ENCODE peak calls at places on chromosomes 11 and 22, in nine cellular contexts. C is GM23248; R is HTR-8/SVneo; H is H54; M is OCI-M1; P is activated gamma-delta T cell treated with anti-CD3 and anti-CD28 coated beads, Interleukin-2, amount 50 U/mL, for 16 hours; U is T-helper 2 cell; K is stimulated activated CD4-positive, alpha-beta T cell treated with anti-CD3 and anti-CD28 coated beads, Interleukin-12 subunit alpha, Interleukin-12 subunit beta, amount 100 ng/mL, for 4 hours; O is HCT116. L is an unnamed sample.
A peak's percentile ranks its signal among the peaks of the same experiment; 100 is the strongest.

GRCh38 chr22:21077884-21078508 is 32.2 kb downstream of the LRRC74B start:
- DNase-seq in P (no peak), K (no peak), M (no peak), H (no peak), C (no peak), R (no peak), U (no peak), O (no peak), L (no peak)

GRCh38 chr22:17403906-17404305 is 34.6 kb downstream of the CECR2 start:
- DNase-seq in C (no peak), H (no peak), P (no peak), R (no peak), U (no peak), O (no peak), K (no peak), M (no peak), L (no peak)

GRCh38 chr11:57311109-57311936 is 13.4 kb downstream of the TNKS1BP1 start:
- DNase-seq in O (peak; percentile 81), U (no peak), C (peak; percentile 97), M (no peak), P (no peak), H (peak; percentile 96), R (peak; percentile 97), K (peak; percentile 58), L (no peak)

GRCh38 chr22:50169774-50170341 is 673 bp upstream of the PANX2 start:
- DNase-seq in P (no peak), U (no peak), M (peak; percentile 78), R (no peak), H (no peak), O (no peak), K (peak; percentile 63), C (peak; percentile 52), L (no peak)

GRCh38 chr11:62125881-62126280 is 2.1 kb downstream of the INCENP start:
- DNase-seq in R (no peak), K (no peak), H (no peak), U (no peak), O (no peak), C (no peak), P (no peak), M (no peak), L (no peak)

GRCh38 chr22:44892803-44893730 is 116.7 kb downstream of the PHF21B start:
- DNase-seq in K (no peak), U (no peak), R (no peak), O (no peak), C (no peak), P (no peak), M (no peak), H (no peak), L (no peak)

GRCh38 chr11:59669611-59670009 is 773 bp upstream of the PATL1 start:
- DNase-seq in K (no peak), M (peak; percentile 57), U (no peak), C (peak; percentile 79), P (no peak), O (no peak), H (peak; percentile 15), R (peak; percentile 32), L (no peak)

GRCh38 chr11:128499613-128500213 is 87.6 kb downstream of the ETS1 start:
- DNase-seq in M (no peak), U (no peak), O (no peak), P (no peak), C (no peak), K (no peak), H (no peak), R (no peak), L (no peak)

GRCh38 chr11:29018631-29019030 is 910.4 kb downstream of the METTL15 start:
- DNase-seq in H (peak; percentile 19), C (peak; percentile 87), P (no peak), M (no peak), R (peak; percentile 39), U (no peak), O (no peak), K (no peak), L (peak; percentile 91)

GRCh38 chr11:60953781-60954180 is 1.8 kb upstream of the SLC15A3 start:
- DNase-seq in R (no peak), C (peak; percentile 30), O (no peak), U (no peak), P (no peak), K (no peak), M (peak; percentile 16), H (no peak), L (no peak)

GRCh38 chr22:22156716-22157499 is 87.7 kb upstream of the VPREB1 start:
- DNase-seq in H (peak; percentile 45), R (peak; percentile 39), P (peak; percentile 17), C (peak; percentile 72), K (peak; percentile 44), M (peak; percentile 94), O (peak; percentile 74), U (no peak), L (peak; percentile 39)

GRCh38 chr11:108654994-108655631 is 9.8 kb upstream of the DDX10 start:
- DNase-seq in C (peak; percentile 87), P (no peak), K (no peak), M (peak; percentile 82), U (no peak), O (peak; percentile 54), H (peak; percentile 11), R (peak; percentile 58), L (peak; percentile 34)

GRCh38 chr22:30334601-30335000 is 7.9 kb upstream of the TBC1D10A start:
- DNase-seq in O (no peak), C (no peak), K (no peak), U (no peak), M (no peak), H (no peak), R (no peak), P (no peak), L (no peak)

GRCh38 chr22:30717331-30717921 is 22.8 kb downstream of the OSBP2 start:
- DNase-seq in U (no peak), P (no peak), R (peak; percentile 35), H (peak; percentile 21), C (peak; percentile 91), O (peak; percentile 54), M (no peak), K (no peak), L (peak; percentile 55)

GRCh38 chr11:78170874-78171549 is 17.4 kb downstream of the KCTD21 start:
- DNase-seq in O (no peak), C (no peak), P (no peak), K (no peak), H (no peak), R (no peak), M (no peak), U (no peak), L (no peak)

GRCh38 chr11:93005239-93005638 is 35.8 kb downstream of the MTNR1B start:
- DNase-seq in P (no peak), H (no peak), C (peak; percentile 9), K (no peak), M (no peak), U (no peak), R (no peak), O (no peak), L (no peak)

GRCh38 chr22:37775785-37776638 is 31.7 kb upstream of the GCAT start:
- DNase-seq in U (no peak), C (peak; percentile 85), K (no peak), H (no peak), P (no peak), M (no peak), O (no peak), R (no peak), L (no peak)

GRCh38 chr11:119025099-119025473 is 5.6 kb downstream of the SLC37A4 start:
- DNase-seq in R (no peak), P (no peak), U (no peak), C (no peak), M (no peak), H (no peak), O (no peak), K (no peak), L (no peak)

GRCh38 chr11:93407777-93408401 is 77.3 kb downstream of the DEUP1 start:
- DNase-seq in H (no peak), R (no peak), P (no peak), O (no peak), K (no peak), U (no peak), M (peak; percentile 45), C (no peak), L (no peak)

GRCh38 chr11:69943506-69943905 is 124.3 kb upstream of the FGF3 start:
- DNase-seq in P (no peak), M (no peak), K (no peak), R (no peak), C (no peak), U (no peak), O (no peak), H (no peak), L (no peak)

GRCh38 chr11:120260616-120261015 is 20.7 kb downstream of the POU2F3 start:
- DNase-seq in H (no peak), M (no peak), O (no peak), R (no peak), U (no peak), C (no peak), K (no peak), P (no peak), L (no peak)

GRCh38 chr22:38243007-38243775 is 29.6 kb downstream of the TMEM184B start:
- DNase-seq in R (no peak), O (no peak), H (no peak), K (no peak), M (no peak), P (no peak), U (no peak), C (no peak), L (no peak)

GRCh38 chr11:121544956-121545355 is 92.2 kb upstream of the SORL1-AS1 start:
- DNase-seq in R (no peak), H (no peak), U (no peak), M (no peak), K (no peak), O (no peak), C (no peak), P (no peak), L (no peak)

GRCh38 chr11:68146704-68147474 is 25.7 kb upstream of the CHKA start:
- DNase-seq in P (no peak), U (no peak), R (peak; percentile 75), H (peak; percentile 78), K (no peak), O (no peak), C (peak; percentile 38), M (peak; percentile 97), L (no peak)

GRCh38 chr11:118048472-118049370 is 28.2 kb upstream of the TMPRSS4 start:
- DNase-seq in K (no peak), U (no peak), C (no peak), O (no peak), M (no peak), P (no peak), R (no peak), H (no peak), L (no peak)

GRCh38 chr11:34395916-34396555 is 38.2 kb upstream of the ABTB2 start:
- DNase-seq in K (no peak), C (peak; percentile 85), H (peak; percentile 30), M (no peak), R (peak; percentile 52), U (no peak), O (no peak), P (no peak), L (no peak)

GRCh38 chr11:67507242-67507890 is 596 bp downstream of the CDK2AP2 start:
- DNase-seq in P (no peak), U (no peak), H (no peak), R (no peak), M (no peak), K (no peak), O (peak; percentile 74), C (peak; percentile 81), L (peak; percentile 23)

GRCh38 chr11:3170756-3171670 is 5.9 kb upstream of the OSBPL5 start:
- DNase-seq in R (no peak), C (no peak), K (no peak), U (no peak), P (no peak), H (no peak), O (no peak), M (no peak), L (no peak)

L was measured in glomerular endothelial cell.